ENCODE peak calls at places on chromosomes 13 and 19, in ten cellular contexts. T is KBM-7; L is GM04504; P is stimulated activated naive CD8-positive, alpha-beta T cell treated with anti-CD3 and anti-CD28 coated beads, Interleukin-15, amount 100 ng/mL, for 72 hours; G is Ammon's horn; Q is neural progenitor cell; X is activated CD8-positive, alpha-beta memory T cell treated with anti-CD3 and anti-CD28 coated beads for 48 hours; J is SK-MEL-5; N is stimulated activated CD8-positive, alpha-beta memory T cell treated with anti-CD3 and anti-CD28 coated beads, Interleukin-4, amount 100 ng/mL, for 48 hours; E is left cardiac atrium. H is an unnamed sample.

GRCh38 chr19:40962460-40962961 is 28.6 kb upstream of the CYP2B6 start:
- DNase-seq in X (no peak), Q (no peak), T (no peak), E (no peak), J (peak; percentile 57), P (no peak), N (no peak), G (no peak), L (peak; percentile 22), H (no peak)

GRCh38 chr13:94710881-94711560 is 1.3 kb downstream of the SOX21 start:
- DNase-seq in P (peak; percentile 30), X (no peak), L (no peak), G (no peak), Q (peak; percentile 77), E (no peak), T (peak; percentile 34), N (peak; percentile 46), J (peak; percentile 22), H (no peak)

GRCh38 chr19:4083677-4084546 is 17.2 kb upstream of the ZBTB7A start:
- DNase-seq in X (no peak), L (no peak), Q (no peak), J (no peak), E (no peak), G (no peak), N (peak; percentile 54), P (peak; percentile 71), T (peak; percentile 87), H (peak; percentile 71)

GRCh38 chr19:37991841-37992248 is 84.8 kb downstream of the SIPA1L3 start:
- DNase-seq in E (no peak), N (no peak), L (no peak), J (no peak), G (no peak), X (no peak), T (no peak), P (no peak), Q (no peak), H (no peak)

GRCh38 chr13:36950330-36950729 is 30.3 kb upstream of the SMAD9 start:
- DNase-seq in J (no peak), G (no peak), N (no peak), L (no peak), E (no peak), Q (no peak), P (no peak), T (no peak), X (no peak), H (no peak)

GRCh38 chr19:50266041-50266440 is 62.6 kb downstream of the MYH14 start:
- DNase-seq in T (no peak), Q (no peak), X (no peak), L (no peak), P (no peak), N (no peak), E (no peak), J (no peak), G (no peak), H (no peak)

GRCh38 chr19:50896591-50897190 is 14.5 kb downstream of the KLK4 start:
- DNase-seq in Q (no peak), E (no peak), L (peak; percentile 6), J (peak; percentile 74), T (peak; percentile 59), P (peak; percentile 48), X (no peak), G (no peak), N (peak; percentile 42), H (peak; percentile 17)

GRCh38 chr13:64723735-64724134 is 2506.4 kb downstream of the PCDH9 start:
- DNase-seq in G (no peak), X (no peak), N (no peak), E (no peak), L (peak; percentile 82), T (no peak), J (peak; percentile 66), Q (no peak), P (no peak), H (no peak)

GRCh38 chr13:114144606-114145244 is 12.3 kb upstream of the RASA3 start:
- DNase-seq in T (no peak), P (no peak), E (no peak), J (no peak), X (no peak), N (peak; percentile 26), L (no peak), G (no peak), Q (no peak), H (no peak)